ENCODE peak calls at places on chromosomes 5 and 9, in ten cellular contexts. O is fibroblast of mammary gland, W is lower lobe of right lung, Z is cardiac muscle cell, N is astrocyte of the spinal cord, H is foreskin fibroblast, F is BJ, L is tibial artery, G is GM10248, Y is tibial nerve. Q is an unnamed sample.

GRCh38 chr5:64682608-64683007 is 7.7 kb upstream of the SHISAL2B start:
- DNase-seq in G (no peak), Y (no peak), O (no peak), L (no peak), N (no peak), H (no peak), W (no peak), Z (no peak), F (no peak), Q (no peak)

GRCh38 chr5:124330595-124330994 is 415.8 kb downstream of the ZNF608 start:
- DNase-seq in H (peak), Y (no peak), N (peak), F (no peak), L (no peak), Z (peak), G (no peak), W (no peak), O (peak), Q (no peak)

GRCh38 chr9:108093773-108094675 is 604.5 kb upstream of the KLF4 start:
- DNase-seq in L (no peak), O (peak), G (no peak), F (no peak), Y (no peak), N (peak), W (no peak), Z (no peak), H (peak), Q (no peak)

GRCh38 chr9:85610074-85610855 is 131.5 kb downstream of the AGTPBP1 start:
- DNase-seq in F (peak), Z (peak), W (no peak), O (peak), L (no peak), H (peak), N (peak), G (peak), Y (peak), Q (no peak)

GRCh38 chr5:159324097-159324760 is 6.1 kb downstream of the IL12B start:
- DNase-seq in Y (no peak), H (peak), Z (peak), L (no peak), N (peak), G (no peak), W (no peak), O (peak), F (peak), Q (no peak)

GRCh38 chr9:121825481-121825830 is 174.0 kb downstream of the DAB2IP start:
- DNase-seq in Y (no peak), W (no peak), Z (no peak), N (no peak), H (peak), L (no peak), F (no peak), G (no peak), O (no peak), Q (no peak)

GRCh38 chr9:133832836-133833235 is 94.7 kb upstream of the SARDH start:
- DNase-seq in N (no peak), Z (no peak), Y (no peak), H (no peak), L (no peak), O (no peak), F (no peak), G (no peak), W (no peak), Q (no peak)

GRCh38 chr5:54793612-54794436 is 191.6 kb downstream of the ESM1 start:
- DNase-seq in L (no peak), Y (no peak), H (peak), O (peak), F (peak), N (no peak), Z (no peak), G (no peak), W (no peak), Q (no peak)

GRCh38 chr9:78605029-78605930 is 308.4 kb downstream of the PSAT1 start:
- DNase-seq in F (no peak), L (no peak), Z (peak), H (peak), O (no peak), N (no peak), Y (no peak), W (no peak), G (no peak), Q (no peak)

GRCh38 chr5:134526483-134527155 is 1.1 kb downstream of the JADE2 start:
- DNase-seq in O (peak), Z (peak), W (peak), N (no peak), F (no peak), H (peak), L (peak), G (peak), Y (peak), Q (peak)

GRCh38 chr5:54905942-54906537 is 79.4 kb downstream of the ESM1 start:
- DNase-seq in G (peak), Z (peak), O (peak), Y (peak), N (peak), W (peak), H (peak), F (peak), L (peak), Q (peak)

GRCh38 chr5:84524491-84524890 is 139.8 kb upstream of the EDIL3 start:
- DNase-seq in W (no peak), H (no peak), G (no peak), O (peak), Y (no peak), N (peak), L (no peak), Z (peak), F (no peak), Q (no peak)

GRCh38 chr9:32869404-32869803 is 86.1 kb downstream of the TMEM215 start:
- DNase-seq in W (no peak), Y (no peak), N (no peak), F (no peak), H (no peak), G (no peak), Z (no peak), O (no peak), L (no peak), Q (no peak)

GRCh38 chr9:95876595-95876994 is 1.1 kb downstream of the ERCC6L2 start:
- DNase-seq in H (peak), W (no peak), Z (peak), L (no peak), O (peak), Y (no peak), F (no peak), N (no peak), G (no peak), Q (no peak)

GRCh38 chr5:123273984-123274383 is 149.2 kb downstream of the CEP120 start:
- DNase-seq in F (no peak), Y (no peak), N (no peak), W (no peak), O (no peak), G (no peak), L (no peak), Z (no peak), H (peak), Q (no peak)

GRCh38 chr9:137021979-137022619 is 5.9 kb downstream of the ABCA2 start:
- DNase-seq in W (peak), H (peak), N (no peak), Y (no peak), G (peak), F (no peak), O (peak), Z (peak), L (no peak), Q (no peak)

GRCh38 chr5:72788851-72789505 is 27.5 kb upstream of the TNPO1 start:
- DNase-seq in O (peak), L (no peak), H (peak), F (peak), Z (no peak), Y (no peak), W (no peak), N (no peak), G (no peak), Q (no peak)

GRCh38 chr9:91289244-91289643 is 72.5 kb downstream of the AUH start:
- DNase-seq in O (no peak), W (no peak), G (no peak), H (no peak), Y (no peak), Z (no peak), L (no peak), F (no peak), N (no peak), Q (no peak)

GRCh38 chr5:61362796-61363364 is 30.8 kb downstream of the ZSWIM6 start:
- DNase-seq in G (no peak), H (peak), Z (peak), W (no peak), Y (no peak), N (no peak), O (peak), F (no peak), L (no peak), Q (no peak)

GRCh38 chr9:133227242-133227860 is 18.3 kb upstream of the OBP2B start:
- DNase-seq in W (peak), Y (no peak), N (no peak), H (no peak), F (no peak), L (no peak), O (no peak), G (no peak), Z (no peak), Q (no peak)

GRCh38 chr9:95874303-95874988 is 1.0 kb upstream of the ERCC6L2 start:
- DNase-seq in H (peak), Y (no peak), L (no peak), N (no peak), G (peak), O (peak), F (no peak), W (no peak), Z (peak), Q (no peak)

GRCh38 chr9:14312721-14313377 is 1.1 kb downstream of the NFIB start:
- DNase-seq in Z (no peak), H (peak), L (peak), G (peak), Y (no peak), N (peak), F (no peak), W (peak), O (no peak), Q (no peak)

GRCh38 chr9:98575379-98576346 is 133.1 kb downstream of the GABBR2 start:
- DNase-seq in W (no peak), G (peak), F (no peak), H (peak), N (peak), L (no peak), O (peak), Z (peak), Y (no peak), Q (no peak)

GRCh38 chr5:180816608-180817534 is 14.3 kb upstream of the MGAT1 start:
- DNase-seq in Z (peak), N (peak), F (no peak), H (peak), G (no peak), Y (no peak), L (no peak), W (no peak), O (peak), Q (peak)

GRCh38 chr9:134130503-134131375 is 5.1 kb upstream of the WDR5 start:
- DNase-seq in N (no peak), Z (peak), Y (peak), F (no peak), H (no peak), O (no peak), W (peak), L (no peak), G (no peak), Q (no peak)

GRCh38 chr9:5263568-5264218 is 32.5 kb downstream of the INSL4 start:
- DNase-seq in N (peak), F (no peak), Y (no peak), H (peak), Z (peak), O (peak), W (no peak), G (no peak), L (no peak), Q (no peak)
- TF ChIP-seq CTCF in N (no peak), F (no peak), Y (no peak), H (no peak), Z (peak), O (peak), W (peak), G (no peak), L (peak), Q (no peak)

GRCh38 chr5:45017568-45017967 is 208.8 kb downstream of the MRPS30 start:
- DNase-seq in W (no peak), G (no peak), Z (no peak), L (no peak), Y (no peak), O (no peak), F (no peak), H (no peak), N (no peak), Q (no peak)
- TF ChIP-seq CTCF in W (no peak), G (no peak), Z (no peak), L (no peak), Y (no peak), O (no peak), F (no peak), H (no peak), N (no peak), Q (no peak)

DNA sequence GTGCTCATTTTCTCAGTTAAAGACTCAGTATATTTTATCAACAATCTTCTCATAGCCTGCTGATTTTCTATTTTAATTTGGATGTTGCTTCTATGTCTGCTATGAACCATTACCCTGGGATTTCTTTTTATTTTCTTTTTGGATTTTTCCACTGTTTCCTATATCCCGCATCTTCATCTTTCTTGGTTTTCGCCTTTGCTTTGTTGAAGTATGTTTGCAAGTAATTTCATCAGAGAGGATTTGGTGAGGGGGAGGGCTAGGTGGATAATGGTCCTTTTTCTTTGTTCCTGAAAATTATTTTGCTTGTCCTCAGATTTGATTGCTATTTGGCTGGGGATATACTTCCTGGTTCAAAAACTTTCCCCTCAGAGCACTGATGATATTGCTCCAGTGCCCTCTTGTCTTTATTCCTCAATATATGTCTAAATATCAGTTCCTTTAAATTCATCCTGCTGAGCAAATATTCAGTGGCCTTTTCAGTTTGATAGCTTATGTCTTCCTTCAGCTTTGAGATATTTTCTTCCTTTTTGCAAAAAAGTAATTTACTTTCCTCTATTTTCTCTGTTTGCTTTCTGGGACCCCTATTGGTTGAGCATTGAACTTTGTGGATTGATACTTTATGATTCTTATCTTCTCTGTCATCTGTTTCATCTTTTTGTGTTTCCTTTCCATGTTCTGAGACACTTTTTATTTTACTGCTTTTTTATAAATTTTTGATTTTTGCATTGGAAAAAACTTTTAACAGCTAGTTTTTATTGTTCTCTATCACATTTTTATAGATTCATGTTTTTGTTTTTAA is 227.6 kb upstream of the ELL2 start:
- DNase-seq in H (no peak), F (no peak), W (no peak), Z (no peak), L (no peak), G (no peak), O (no peak), Y (no peak), N (no peak), Q (no peak)
- TF ChIP-seq CTCF in H (no peak), F (no peak), W (no peak), Z (no peak), L (no peak), G (no peak), O (no peak), Y (no peak), N (no peak), Q (no peak)

GRCh38 chr5:149912226-149912864 is 32.2 kb downstream of the PDE6A start:
- DNase-seq in N (no peak), G (no peak), Y (no peak), W (no peak), O (no peak), F (no peak), Z (no peak), L (no peak), H (no peak), Q (no peak)

GRCh38 chr5:149913449-149914419 is 30.9 kb downstream of the PDE6A start:
- DNase-seq in N (no peak), O (no peak), L (no peak), F (no peak), Z (no peak), G (peak), H (no peak), Y (no peak), W (no peak), Q (no peak)

GRCh38 chr5:149917073-149917676 is 27.4 kb downstream of the PDE6A start:
- DNase-seq in G (no peak), Z (peak), W (no peak), L (no peak), N (peak), H (peak), Y (no peak), O (no peak), F (no peak), Q (no peak)

GRCh38 chr5:149916317-149917072 is 28.1 kb downstream of the PDE6A start:
- DNase-seq in Z (no peak), W (no peak), N (peak), O (no peak), L (no peak), H (no peak), G (no peak), F (no peak), Y (no peak), Q (no peak)

DNA sequence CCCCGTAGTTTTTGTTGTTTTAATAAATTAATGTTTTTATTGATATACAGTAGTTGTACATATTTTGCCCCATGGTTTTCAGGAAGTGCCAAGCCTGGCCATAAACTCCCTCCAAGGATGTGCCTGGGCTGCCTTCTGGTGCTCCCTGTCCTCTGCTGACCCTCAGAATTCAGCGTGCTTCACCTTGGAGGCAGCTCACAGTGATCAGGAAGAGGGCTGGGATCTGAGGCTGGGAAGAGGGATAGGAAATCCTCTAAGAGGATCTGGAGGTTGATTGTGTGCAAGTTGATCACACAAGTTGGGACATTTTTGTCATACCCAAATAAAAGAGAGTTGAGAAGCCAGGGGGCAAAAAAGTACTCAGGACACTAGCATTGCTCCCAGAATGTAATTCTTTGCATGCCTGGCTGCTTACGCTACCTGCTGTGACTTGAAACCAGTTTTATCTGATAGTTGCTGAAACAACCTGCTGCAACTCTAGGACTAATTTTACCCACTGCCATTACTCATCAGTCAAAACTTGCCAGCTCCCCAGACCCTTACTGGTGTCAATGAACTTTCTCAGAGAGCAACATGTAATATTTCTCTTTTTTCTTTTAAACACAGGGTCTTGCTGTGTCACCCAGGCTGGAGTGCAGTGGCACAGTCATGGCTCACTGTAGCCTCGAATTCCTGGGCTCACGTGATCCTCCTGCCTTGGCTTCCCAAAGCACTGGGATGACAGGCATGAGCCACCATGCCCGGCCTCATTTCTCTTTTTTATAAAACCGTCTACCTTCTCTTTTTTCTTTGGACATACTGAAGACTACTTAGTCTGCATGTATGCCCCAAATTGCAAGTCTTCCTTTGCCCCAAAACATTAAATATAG is 29.0 kb downstream of the PDE6A start:
- DNase-seq in W (no peak), H (no peak), O (no peak), Z (no peak), L (no peak), Y (no peak), G (no peak), F (no peak), N (peak), Q (no peak)
- TF ChIP-seq CTCF in W (no peak), H (no peak), O (no peak), Z (no peak), L (no peak), Y (no peak), G (no peak), F (no peak), N (no peak), Q (no peak)

GRCh38 chr5:89948977-89949376 is 460.6 kb downstream of the CETN3 start:
- DNase-seq in Y (no peak), H (no peak), G (no peak), F (no peak), N (no peak), W (no peak), Z (no peak), L (no peak), O (no peak), Q (no peak)
- TF ChIP-seq CTCF in Y (no peak), H (no peak), G (no peak), F (no peak), N (no peak), W (no peak), Z (no peak), L (no peak), O (no peak), Q (no peak)

GRCh38 chr5:109690456-109691247 is 925 bp downstream of the MAN2A1 start:
- DNase-seq in H (peak), W (peak), Z (peak), F (peak), O (peak), Y (peak), L (peak), G (peak), N (peak), Q (peak)

GRCh38 chr5:109689740-109690455 is at the start of gene MAN2A1:
- DNase-seq in F (no peak), Y (peak), L (peak), H (peak), Z (peak), G (peak), N (peak), W (peak), O (peak), Q (peak)

GRCh38 chr5:109688647-109688998 is 1.1 kb upstream of the MAN2A1 start:
- DNase-seq in Y (peak), Z (no peak), N (peak), F (no peak), G (peak), O (peak), W (no peak), H (peak), L (no peak), Q (no peak)

GRCh38 chr5:109691248-109691574 is 1.5 kb downstream of the MAN2A1 start:
- DNase-seq in O (no peak), H (no peak), W (no peak), Y (no peak), Z (no peak), G (no peak), N (no peak), F (no peak), L (no peak), Q (no peak)

GRCh38 chr5:109688999-109689739 is 558 bp upstream of the MAN2A1 start:
- DNase-seq in N (peak), H (peak), G (peak), L (peak), Y (peak), W (peak), Z (peak), F (peak), O (peak), Q (peak)
- TF ChIP-seq CTCF in N (no peak), H (no peak), G (no peak), L (no peak), Y (peak), W (no peak), Z (peak), F (no peak), O (no peak), Q (no peak)

DNA sequence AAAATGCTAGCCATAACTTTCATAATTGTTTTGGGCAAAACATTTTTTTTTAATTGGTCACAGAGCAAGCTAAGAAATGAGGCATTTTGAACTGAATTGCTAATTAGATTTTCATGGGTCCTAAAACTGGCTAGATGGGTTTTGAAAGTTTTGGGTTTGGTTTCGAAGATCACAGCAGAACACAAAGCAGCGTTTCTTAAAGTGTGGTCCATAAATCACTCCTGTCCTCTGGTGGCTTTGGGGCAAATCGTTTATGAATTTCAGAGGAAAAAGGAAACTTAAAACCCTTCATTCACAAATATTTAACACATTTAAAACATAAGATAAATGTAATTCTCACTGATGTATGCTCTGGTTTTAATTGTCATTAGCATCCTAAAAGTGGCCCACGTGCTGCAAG is 503.7 kb downstream of the SPATA31D1 start:
- DNase-seq in W (no peak), Y (no peak), G (no peak), H (peak), Z (no peak), L (no peak), F (no peak), N (no peak), O (no peak), Q (no peak)
- TF ChIP-seq CTCF in W (no peak), Y (no peak), G (no peak), H (no peak), Z (no peak), L (no peak), F (no peak), N (no peak), O (no peak), Q (no peak)